ENCODE peak calls at places on chromosomes 4 and X, in eight cellular contexts. One of them, this sample, is unnamed.

GRCh38 chr4:40621592-40622512 is 7.8 kb downstream of the RBM47 start:
- DNase-seq in foreskin fibroblast: peak; percentile 88
- DNase-seq in psoas muscle: peak; percentile 64
- DNase-seq in CD8-positive, alpha-beta T cell: no peak
- DNase-seq in right lobe of liver: peak; percentile 81
- DNase-seq in GM23338: peak; percentile 72
- DNase-seq in HCT116: peak; percentile 79
- DNase-seq in K562: peak; percentile 16
- DNase-seq in this sample: peak; percentile 70

GRCh38 chr4:3041192-3042142 is 32.9 kb downstream of the HTT-AS start:
- DNase-seq in HCT116: no peak
- DNase-seq in psoas muscle: peak; percentile 86
- DNase-seq in CD8-positive, alpha-beta T cell: peak; percentile 44
- DNase-seq in foreskin fibroblast: peak; percentile 41
- DNase-seq in right lobe of liver: peak; percentile 81
- DNase-seq in GM23338: peak; percentile 51
- DNase-seq in K562: no peak
- DNase-seq in this sample: peak; percentile 9

GRCh38 chr4:142983612-142984011 is 137.5 kb upstream of the INPP4B start:
- DNase-seq in K562: no peak
- DNase-seq in right lobe of liver: no peak
- DNase-seq in foreskin fibroblast: no peak
- DNase-seq in psoas muscle: no peak
- DNase-seq in CD8-positive, alpha-beta T cell: no peak
- DNase-seq in GM23338: no peak
- DNase-seq in HCT116: no peak
- DNase-seq in this sample: no peak

GRCh38 chr4:165810726-165811125 is 62.3 kb upstream of the TLL1 start:
- DNase-seq in GM23338: no peak
- DNase-seq in HCT116: no peak
- DNase-seq in K562: no peak
- DNase-seq in right lobe of liver: no peak
- DNase-seq in psoas muscle: no peak
- DNase-seq in CD8-positive, alpha-beta T cell: no peak
- DNase-seq in foreskin fibroblast: peak; percentile 2
- DNase-seq in this sample: no peak

GRCh38 chr4:15809058-15809457 is 30.9 kb downstream of the CD38 start:
- DNase-seq in right lobe of liver: no peak
- DNase-seq in foreskin fibroblast: no peak
- DNase-seq in K562: no peak
- DNase-seq in GM23338: no peak
- DNase-seq in HCT116: no peak
- DNase-seq in CD8-positive, alpha-beta T cell: no peak
- DNase-seq in psoas muscle: no peak
- DNase-seq in this sample: no peak

GRCh38 chrX:119790977-119791436 is 423 bp downstream of the RPL39 start:
- DNase-seq in psoas muscle: no peak
- DNase-seq in right lobe of liver: no peak
- DNase-seq in GM23338: no peak
- DNase-seq in HCT116: no peak
- DNase-seq in K562: peak; percentile 31
- DNase-seq in CD8-positive, alpha-beta T cell: peak; percentile 27
- DNase-seq in foreskin fibroblast: no peak
- DNase-seq in this sample: no peak

GRCh38 chrX:47992093-47992375 is 11.8 kb downstream of the ZNF182 start:
- DNase-seq in CD8-positive, alpha-beta T cell: no peak
- DNase-seq in GM23338: no peak
- DNase-seq in psoas muscle: no peak
- DNase-seq in right lobe of liver: no peak
- DNase-seq in HCT116: no peak
- DNase-seq in foreskin fibroblast: peak; percentile 6
- DNase-seq in K562: no peak
- DNase-seq in this sample: no peak

GRCh38 chrX:132001127-132001526 is 22.0 kb upstream of the STK26 start:
- DNase-seq in K562: no peak
- DNase-seq in HCT116: no peak
- DNase-seq in GM23338: no peak
- DNase-seq in CD8-positive, alpha-beta T cell: no peak
- DNase-seq in right lobe of liver: no peak
- DNase-seq in foreskin fibroblast: no peak
- DNase-seq in psoas muscle: no peak
- DNase-seq in this sample: no peak

GRCh38 chr4:17817027-17817426 is 6.2 kb downstream of the NCAPG start:
- DNase-seq in right lobe of liver: no peak
- DNase-seq in foreskin fibroblast: peak; percentile 52
- DNase-seq in GM23338: peak; percentile 70
- DNase-seq in HCT116: peak; percentile 10
- DNase-seq in CD8-positive, alpha-beta T cell: no peak
- DNase-seq in psoas muscle: no peak
- DNase-seq in K562: no peak
- DNase-seq in this sample: peak; percentile 40

GRCh38 chr4:7156273-7157139 is 35.8 kb upstream of the SORCS2 start:
- DNase-seq in K562: no peak
- DNase-seq in CD8-positive, alpha-beta T cell: no peak
- DNase-seq in GM23338: peak; percentile 73
- DNase-seq in HCT116: no peak
- DNase-seq in right lobe of liver: no peak
- DNase-seq in psoas muscle: peak; percentile 50
- DNase-seq in foreskin fibroblast: peak; percentile 26
- DNase-seq in this sample: no peak
- TF ChIP-seq CTCF in K562: peak; percentile 34
- TF ChIP-seq CTCF in CD8-positive, alpha-beta T cell: no peak
- TF ChIP-seq CTCF in GM23338: peak; percentile 41
- TF ChIP-seq CTCF in HCT116: no peak
- TF ChIP-seq CTCF in right lobe of liver: peak; percentile 45
- TF ChIP-seq CTCF in psoas muscle: peak; percentile 45
- TF ChIP-seq CTCF in foreskin fibroblast: peak; percentile 59
- TF ChIP-seq CTCF in this sample: peak; percentile 62

DNA sequence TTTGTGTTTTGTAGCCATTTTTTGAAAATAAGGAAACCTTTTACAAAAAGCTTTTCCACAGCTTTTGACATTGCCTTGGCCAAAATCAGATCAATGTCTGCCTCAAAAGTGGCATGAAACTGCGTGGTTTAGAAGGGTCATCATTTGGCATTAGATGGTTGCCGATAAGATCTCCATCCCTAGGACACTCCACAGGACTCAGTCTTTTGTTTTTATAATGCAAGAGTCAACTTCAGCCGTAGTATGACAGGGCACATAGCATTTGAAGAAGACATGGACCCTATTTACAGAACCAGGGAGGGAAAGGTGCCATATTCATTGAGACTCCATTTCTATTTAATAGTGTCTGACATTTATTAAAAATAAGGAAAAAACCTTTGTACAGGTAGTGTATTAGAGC is 1.3 kb downstream of the RTL8A start:
- DNase-seq in foreskin fibroblast: no peak
- DNase-seq in HCT116: no peak
- DNase-seq in GM23338: no peak
- DNase-seq in CD8-positive, alpha-beta T cell: no peak
- DNase-seq in psoas muscle: no peak
- DNase-seq in right lobe of liver: no peak
- DNase-seq in K562: no peak
- DNase-seq in this sample: no peak
- H3K4me3 ChIP-seq in foreskin fibroblast: peak overlapping the region; percentile 60
- H3K4me3 ChIP-seq in HCT116: peak overlapping the region; percentile 61
- H3K4me3 ChIP-seq in GM23338: peak overlapping the region; percentile 67
- H3K4me3 ChIP-seq in CD8-positive, alpha-beta T cell: no peak overlapping the region
- H3K4me3 ChIP-seq in psoas muscle: peak overlapping the region; percentile 69
- H3K4me3 ChIP-seq in right lobe of liver: no peak overlapping the region
- H3K4me3 ChIP-seq in K562: peak overlapping the region; percentile 59
- H3K4me3 ChIP-seq in this sample: peak overlapping the region; percentile 61

DNA sequence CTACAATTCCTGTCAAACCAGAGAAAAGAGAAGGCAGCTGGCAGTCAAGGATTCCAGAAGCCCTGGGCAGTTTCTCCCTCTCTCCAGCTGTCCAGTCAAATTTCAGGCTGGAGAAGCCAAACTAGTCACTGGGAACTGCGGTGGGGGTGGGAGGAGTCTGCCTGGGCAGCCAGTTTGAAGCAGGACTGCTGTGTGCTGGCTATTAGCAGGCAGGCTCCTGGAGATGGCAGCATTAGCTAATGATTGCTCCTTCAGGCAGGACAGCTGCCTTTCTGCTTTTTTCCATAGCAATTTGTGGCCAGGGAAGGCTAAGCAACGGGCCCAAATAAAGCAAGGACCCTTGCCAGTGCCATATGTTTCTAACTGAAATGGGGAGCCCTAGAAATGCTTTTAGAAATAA is 44.7 kb upstream of the FGF13 start:
- DNase-seq in K562: peak; percentile 8
- DNase-seq in HCT116: no peak
- DNase-seq in psoas muscle: peak; percentile 51
- DNase-seq in right lobe of liver: no peak
- DNase-seq in foreskin fibroblast: no peak
- DNase-seq in CD8-positive, alpha-beta T cell: no peak
- DNase-seq in GM23338: peak; percentile 67
- DNase-seq in this sample: no peak
- TF ChIP-seq CTCF in K562: no peak
- TF ChIP-seq CTCF in HCT116: no peak
- TF ChIP-seq CTCF in psoas muscle: peak; percentile 46
- TF ChIP-seq CTCF in right lobe of liver: no peak
- TF ChIP-seq CTCF in foreskin fibroblast: no peak
- TF ChIP-seq CTCF in CD8-positive, alpha-beta T cell: no peak
- TF ChIP-seq CTCF in GM23338: peak; percentile 35
- TF ChIP-seq CTCF in this sample: no peak

GRCh38 chr4:86356831-86357230 is 3.0 kb downstream of the MAPK10 start:
- DNase-seq in HCT116: no peak
- DNase-seq in K562: no peak
- DNase-seq in CD8-positive, alpha-beta T cell: no peak
- DNase-seq in psoas muscle: no peak
- DNase-seq in GM23338: no peak
- DNase-seq in foreskin fibroblast: no peak
- DNase-seq in right lobe of liver: no peak
- DNase-seq in this sample: no peak

GRCh38 chr4:86357608-86358007 is 2.2 kb downstream of the MAPK10 start:
- DNase-seq in CD8-positive, alpha-beta T cell: no peak
- DNase-seq in K562: no peak
- DNase-seq in psoas muscle: no peak
- DNase-seq in right lobe of liver: no peak
- DNase-seq in HCT116: no peak
- DNase-seq in foreskin fibroblast: no peak
- DNase-seq in GM23338: no peak
- DNase-seq in this sample: no peak

GRCh38 chr4:86362510-86362909 is 2.7 kb upstream of the MAPK10 start:
- DNase-seq in GM23338: no peak
- DNase-seq in K562: no peak
- DNase-seq in CD8-positive, alpha-beta T cell: no peak
- DNase-seq in psoas muscle: no peak
- DNase-seq in foreskin fibroblast: no peak
- DNase-seq in right lobe of liver: no peak
- DNase-seq in HCT116: no peak
- DNase-seq in this sample: no peak

GRCh38 chr4:86358176-86358701 is 1.6 kb downstream of the MAPK10 start:
- DNase-seq in GM23338: no peak
- DNase-seq in CD8-positive, alpha-beta T cell: no peak
- DNase-seq in K562: no peak
- DNase-seq in HCT116: no peak
- DNase-seq in right lobe of liver: no peak
- DNase-seq in foreskin fibroblast: no peak
- DNase-seq in psoas muscle: no peak
- DNase-seq in this sample: no peak

DNA sequence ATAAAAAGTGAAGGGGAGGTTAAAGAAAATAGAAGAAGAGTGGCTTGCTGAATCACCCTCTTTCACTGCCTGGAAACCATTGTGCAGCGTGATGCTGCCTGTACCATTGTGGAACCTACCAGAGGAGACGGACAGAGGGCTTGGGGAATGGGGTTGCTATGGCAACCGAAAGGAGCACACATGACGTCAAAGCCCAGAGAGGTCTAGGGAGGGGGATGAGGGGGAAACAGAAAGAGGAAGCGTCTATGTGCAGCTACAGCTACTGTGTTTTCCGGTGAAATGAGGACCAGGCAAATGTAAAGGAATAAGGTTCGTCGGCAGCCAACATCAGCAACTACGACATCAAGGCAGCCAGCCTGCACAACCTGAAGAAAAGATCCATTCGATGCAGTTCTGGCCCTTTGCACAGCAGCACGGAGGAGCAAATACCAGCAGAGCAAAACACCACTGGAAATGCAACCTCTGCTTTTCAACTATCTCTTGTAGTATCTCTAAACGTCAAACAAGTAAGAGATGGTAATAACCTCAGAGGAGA is at the start of gene MAPK10:
- DNase-seq in GM23338: peak; percentile 95
- DNase-seq in CD8-positive, alpha-beta T cell: peak; percentile 25
- DNase-seq in HCT116: no peak
- DNase-seq in foreskin fibroblast: peak; percentile 69
- DNase-seq in psoas muscle: peak; percentile 38
- DNase-seq in right lobe of liver: no peak
- DNase-seq in K562: peak; percentile 14
- DNase-seq in this sample: peak; percentile 19
- H3K4me3 ChIP-seq in GM23338: peak within 1 kb of the TSS; percentile 42
- H3K4me3 ChIP-seq in CD8-positive, alpha-beta T cell: peak within 1 kb of the TSS; percentile 4
- H3K4me3 ChIP-seq in HCT116: no peak within 1 kb of the TSS
- H3K4me3 ChIP-seq in foreskin fibroblast: peak within 1 kb of the TSS; percentile 37
- H3K4me3 ChIP-seq in psoas muscle: peak within 1 kb of the TSS; percentile 28
- H3K4me3 ChIP-seq in right lobe of liver: no peak within 1 kb of the TSS
- H3K4me3 ChIP-seq in K562: no peak within 1 kb of the TSS
- H3K4me3 ChIP-seq in this sample: no peak within 1 kb of the TSS

DNA sequence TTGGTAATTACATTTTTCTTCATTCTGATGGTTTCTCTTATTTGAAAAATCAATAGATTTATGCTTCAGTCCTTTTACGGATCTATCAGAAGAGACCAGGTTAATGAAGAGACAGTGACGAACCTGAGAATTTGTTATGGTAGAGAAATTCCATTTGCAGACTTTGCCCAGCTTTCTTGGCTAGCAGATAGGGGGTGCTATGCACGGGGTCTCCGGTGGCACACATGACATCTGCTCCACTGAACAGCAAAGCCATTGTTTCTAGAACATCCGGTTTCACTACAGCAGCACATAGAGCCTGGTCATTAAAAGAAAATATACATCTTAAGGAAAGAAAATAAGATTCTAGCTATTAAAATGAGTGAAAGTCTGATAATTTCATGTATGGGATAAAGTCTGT is 85.1 kb downstream of the ARAP2 start:
- DNase-seq in HCT116: no peak
- DNase-seq in K562: no peak
- DNase-seq in CD8-positive, alpha-beta T cell: no peak
- DNase-seq in right lobe of liver: no peak
- DNase-seq in foreskin fibroblast: no peak
- DNase-seq in GM23338: peak; percentile 44
- DNase-seq in psoas muscle: no peak
- DNase-seq in this sample: no peak
- TF ChIP-seq CTCF in HCT116: no peak
- TF ChIP-seq CTCF in K562: no peak
- TF ChIP-seq CTCF in CD8-positive, alpha-beta T cell: no peak
- TF ChIP-seq CTCF in right lobe of liver: no peak
- TF ChIP-seq CTCF in foreskin fibroblast: no peak
- TF ChIP-seq CTCF in GM23338: peak; percentile 71
- TF ChIP-seq CTCF in psoas muscle: no peak
- TF ChIP-seq CTCF in this sample: no peak

GRCh38 chr4:81555489-81555888 is 83.8 kb upstream of the RASGEF1B start:
- DNase-seq in right lobe of liver: no peak
- DNase-seq in GM23338: no peak
- DNase-seq in CD8-positive, alpha-beta T cell: no peak
- DNase-seq in foreskin fibroblast: no peak
- DNase-seq in K562: no peak
- DNase-seq in HCT116: no peak
- DNase-seq in psoas muscle: no peak
- DNase-seq in this sample: no peak
- H3K4me3 ChIP-seq in right lobe of liver: no peak overlapping the region
- H3K4me3 ChIP-seq in GM23338: no peak overlapping the region
- H3K4me3 ChIP-seq in CD8-positive, alpha-beta T cell: no peak overlapping the region
- H3K4me3 ChIP-seq in foreskin fibroblast: no peak overlapping the region
- H3K4me3 ChIP-seq in K562: no peak overlapping the region
- H3K4me3 ChIP-seq in HCT116: no peak overlapping the region
- H3K4me3 ChIP-seq in psoas muscle: no peak overlapping the region
- H3K4me3 ChIP-seq in this sample: no peak overlapping the region